ENCODE peak calls at places on chromosomes 2 and 18, in eight cellular contexts. P is fibroblast of lung; U is body of pancreas; W is trophoblast cell; V is heart right ventricle; Q is lung; G is lower lobe of right lung; L is naive thymus-derived CD4-positive, alpha-beta T cell. A is an unnamed sample. For H3K4me1, the result is how much of the 10 kb centered on the place peaks cover.

GRCh38 chr2:26076001-26076587 is 42.2 kb downstream of the RAB10 start:
- DNase-seq in P (no peak), U (no peak), W (no peak), V (no peak), Q (no peak), G (no peak), L (no peak), A (no peak)

GRCh38 chr18:41645600-41646360 is 309.3 kb upstream of the PIK3C3 start:
- DNase-seq in P (no peak), U (no peak), W (no peak), V (no peak), Q (no peak), G (no peak), L (no peak), A (no peak)

GRCh38 chr18:47915229-47915628 is 15.2 kb downstream of the SMAD2 start:
- DNase-seq in P (peak), U (no peak), W (no peak), V (no peak), Q (no peak), G (no peak), L (no peak), A (no peak)

GRCh38 chr2:98378901-98379300 is 32.6 kb downstream of the CNGA3 start:
- DNase-seq in P (peak), U (no peak), W (peak), V (peak), Q (peak), G (peak), L (no peak), A (no peak)

GRCh38 chr2:7676714-7677113 is 759.5 kb downstream of the RNF144A start:
- DNase-seq in P (no peak), U (no peak), W (no peak), V (no peak), Q (no peak), G (no peak), L (no peak), A (no peak)

GRCh38 chr2:222670191-222671038 is 1.0 kb upstream of the MOGAT1 start:
- DNase-seq in P (no peak), U (no peak), W (no peak), V (no peak), Q (no peak), G (no peak), L (no peak), A (no peak)

GRCh38 chr2:240643811-240644150 is 18.5 kb downstream of the GPR35 start:
- DNase-seq in P (no peak), U (no peak), W (no peak), V (no peak), Q (no peak), G (no peak), L (no peak), A (no peak)

GRCh38 chr2:200130762-200131166 is 175.4 kb downstream of the MAIP1 start:
- DNase-seq in P (peak), U (no peak), W (no peak), V (no peak), Q (no peak), G (no peak), L (no peak), A (no peak)

GRCh38 chr2:8309131-8309530 is 372.7 kb upstream of the ID2 start:
- DNase-seq in P (no peak), U (no peak), W (no peak), V (no peak), Q (no peak), G (no peak), L (no peak), A (no peak)

GRCh38 chr2:100818003-100818605 is 1.8 kb upstream of the NPAS2 start:
- DNase-seq in P (peak), U (no peak), W (no peak), V (no peak), Q (no peak), G (no peak), L (no peak), A (peak)

GRCh38 chr2:190718652-190719526 is 70.0 kb downstream of the NAB1 start:
- DNase-seq in P (peak), U (peak), W (peak), V (peak), Q (peak), G (no peak), L (no peak), A (peak)

GRCh38 chr2:11075221-11075620 is 80.0 kb upstream of the SLC66A3 start:
- DNase-seq in P (no peak), U (no peak), W (no peak), V (no peak), Q (peak), G (no peak), L (no peak), A (no peak)

GRCh38 chr2:207387172-207387571 is 142.6 kb upstream of the CREB1 start:
- DNase-seq in P (no peak), U (no peak), W (no peak), V (no peak), Q (no peak), G (no peak), L (no peak), A (no peak)

GRCh38 chr2:198706683-198707082 is 751.1 kb downstream of the SATB2 start:
- DNase-seq in P (no peak), U (no peak), W (no peak), V (no peak), Q (no peak), G (no peak), L (no peak), A (no peak)

GRCh38 chr2:203871371-203871983 is 3.9 kb downstream of the CTLA4 start:
- DNase-seq in P (no peak), U (no peak), W (no peak), V (no peak), Q (no peak), G (no peak), L (no peak), A (no peak)

GRCh38 chr2:189298038-189298437 is 118.5 kb upstream of the COL5A2 start:
- DNase-seq in P (peak), U (no peak), W (no peak), V (no peak), Q (no peak), G (no peak), L (no peak), A (no peak)

GRCh38 chr2:189299974-189300373 is 120.4 kb upstream of the COL5A2 start:
- DNase-seq in P (no peak), U (no peak), W (no peak), V (no peak), Q (no peak), G (no peak), L (no peak), A (no peak)

GRCh38 chr2:189300917-189301316 is 121.4 kb upstream of the COL5A2 start:
- DNase-seq in P (no peak), U (no peak), W (no peak), V (no peak), Q (no peak), G (no peak), L (no peak), A (no peak)

GRCh38 chr2:189298481-189298880 is 118.9 kb upstream of the COL5A2 start:
- DNase-seq in P (peak), U (no peak), W (no peak), V (no peak), Q (no peak), G (no peak), L (no peak), A (no peak)

GRCh38 chr2:189297446-189297845 is 117.9 kb upstream of the COL5A2 start:
- DNase-seq in P (peak), U (no peak), W (no peak), V (no peak), Q (no peak), G (no peak), L (no peak), A (no peak)
- H3K4me1 ChIP-seq in P (under half), U (under half), W (under half), V (under half), Q (under half), G (under half), L (under half), A (under half)

GRCh38 chr2:16640024-16640423 is 25.6 kb downstream of the CYRIA start:
- DNase-seq in P (no peak), U (no peak), W (no peak), V (no peak), Q (no peak), G (no peak), L (no peak), A (no peak)
- H3K27ac ChIP-seq in P (no peak), U (no peak), W (peak), V (no peak), Q (no peak), G (no peak), L (no peak), A (no peak)

GRCh38 chr2:181904022-181904632 is 12.6 kb downstream of the ITPRID2 start:
- DNase-seq in P (peak), U (no peak), W (peak), V (peak), Q (no peak), G (no peak), L (no peak), A (no peak)

GRCh38 chr2:181902625-181903024 is 11.1 kb downstream of the ITPRID2 start:
- DNase-seq in P (no peak), U (no peak), W (no peak), V (no peak), Q (no peak), G (no peak), L (no peak), A (no peak)

GRCh38 chr2:181896286-181896685 is 4.8 kb downstream of the ITPRID2 start:
- DNase-seq in P (no peak), U (no peak), W (no peak), V (no peak), Q (no peak), G (no peak), L (no peak), A (no peak)

GRCh38 chr2:181895788-181896187 is 4.3 kb downstream of the ITPRID2 start:
- DNase-seq in P (no peak), U (no peak), W (no peak), V (no peak), Q (no peak), G (no peak), L (no peak), A (no peak)

DNA sequence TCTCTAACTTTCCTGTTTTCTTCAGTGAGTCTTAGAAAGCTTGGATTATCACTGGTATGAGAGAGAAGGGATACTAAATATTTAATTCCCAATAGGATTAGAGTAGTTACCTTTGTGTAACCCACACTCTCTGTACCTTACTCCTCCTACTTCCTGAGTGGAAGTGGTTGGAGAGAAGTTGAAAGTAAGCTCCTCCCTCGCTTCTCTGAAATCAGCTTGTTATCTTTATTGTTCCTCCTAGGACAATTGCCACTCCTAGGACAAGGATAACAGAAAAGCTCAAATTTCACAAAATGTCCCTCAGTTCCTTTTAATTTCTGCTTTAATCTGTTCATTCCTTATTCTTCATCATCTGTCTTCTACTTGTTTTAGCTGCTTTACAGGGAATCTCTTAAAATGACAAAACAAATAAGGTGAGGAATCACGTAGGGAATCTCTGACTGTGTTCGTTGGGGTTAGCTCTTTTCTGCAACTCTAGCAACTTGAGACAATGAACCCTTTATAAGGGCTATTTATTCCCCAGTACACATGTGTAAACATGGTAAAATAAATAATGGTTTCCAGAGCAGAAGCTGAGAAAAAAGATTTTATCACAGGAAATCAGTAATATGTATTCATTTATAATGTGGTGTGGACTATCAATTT is 8.6 kb downstream of the ITPRID2 start:
- DNase-seq in P (no peak), U (no peak), W (no peak), V (no peak), Q (no peak), G (no peak), L (no peak), A (no peak)
- H3K4me1 ChIP-seq in P (under half), U (half or more), W (under half), V (half or more), Q (under half), G (half or more), L (under half), A (under half)

GRCh38 chr2:34316788-34317187 is 717.7 kb upstream of the FAM98A start:
- DNase-seq in P (no peak), U (no peak), W (no peak), V (no peak), Q (no peak), G (no peak), L (no peak), A (no peak)
- H3K27ac ChIP-seq in P (no peak), U (no peak), W (no peak), V (no peak), Q (no peak), G (no peak), L (no peak), A (no peak)

GRCh38 chr2:45836740-45837139 is 185.3 kb downstream of the PRKCE start:
- DNase-seq in P (no peak), U (no peak), W (no peak), V (no peak), Q (no peak), G (no peak), L (no peak), A (no peak)
- H3K4me1 ChIP-seq in P (under half), U (under half), W (under half), V (under half), Q (under half), G (under half), L (under half), A (under half)